ENCODE peak calls at places on chromosomes 11 and 22, in seven cellular contexts. One of them, this sample, is unnamed.

GRCh38 chr11:47391077-47391583 is 12.8 kb upstream of the SPI1 start:
- ATAC-seq in activated naive CD4-positive, alpha-beta T cell treated with anti-CD3 and anti-CD28 coated beads, Interleukin-2, amount 50 U/mL, for 72 hours: no peak
- ATAC-seq in pancreas: peak
- ATAC-seq in activated CD8-positive, alpha-beta T cell treated with anti-CD3 and anti-CD28 coated beads, Interleukin-2, amount 10 ng/mL, durations not matched to agents 7 days and 5 days: no peak
- ATAC-seq in HCT116: no peak
- ATAC-seq in left lung: peak
- ATAC-seq in heart left ventricle: peak
- ATAC-seq in this sample: no peak

GRCh38 chr11:88157401-88157800 is 17.8 kb downstream of the RAB38 start:
- ATAC-seq in heart left ventricle: no peak
- ATAC-seq in activated CD8-positive, alpha-beta T cell treated with anti-CD3 and anti-CD28 coated beads, Interleukin-2, amount 10 ng/mL, durations not matched to agents 7 days and 5 days: no peak
- ATAC-seq in activated naive CD4-positive, alpha-beta T cell treated with anti-CD3 and anti-CD28 coated beads, Interleukin-2, amount 50 U/mL, for 72 hours: no peak
- ATAC-seq in pancreas: no peak
- ATAC-seq in HCT116: no peak
- ATAC-seq in left lung: no peak
- ATAC-seq in this sample: no peak

GRCh38 chr11:82929121-82929520 is 27.6 kb downstream of the DDIAS start:
- ATAC-seq in heart left ventricle: no peak
- ATAC-seq in pancreas: no peak
- ATAC-seq in activated naive CD4-positive, alpha-beta T cell treated with anti-CD3 and anti-CD28 coated beads, Interleukin-2, amount 50 U/mL, for 72 hours: no peak
- ATAC-seq in HCT116: no peak
- ATAC-seq in left lung: no peak
- ATAC-seq in activated CD8-positive, alpha-beta T cell treated with anti-CD3 and anti-CD28 coated beads, Interleukin-2, amount 10 ng/mL, durations not matched to agents 7 days and 5 days: no peak
- ATAC-seq in this sample: no peak

GRCh38 chr11:64306876-64307622 is 1.7 kb downstream of the ESRRA start:
- ATAC-seq in heart left ventricle: no peak
- ATAC-seq in HCT116: no peak
- ATAC-seq in pancreas: no peak
- ATAC-seq in activated CD8-positive, alpha-beta T cell treated with anti-CD3 and anti-CD28 coated beads, Interleukin-2, amount 10 ng/mL, durations not matched to agents 7 days and 5 days: no peak
- ATAC-seq in activated naive CD4-positive, alpha-beta T cell treated with anti-CD3 and anti-CD28 coated beads, Interleukin-2, amount 50 U/mL, for 72 hours: no peak
- ATAC-seq in left lung: no peak
- ATAC-seq in this sample: no peak

GRCh38 chr11:107591446-107592236 is 694 bp downstream of the ELMOD1 start:
- ATAC-seq in left lung: peak
- ATAC-seq in activated naive CD4-positive, alpha-beta T cell treated with anti-CD3 and anti-CD28 coated beads, Interleukin-2, amount 50 U/mL, for 72 hours: peak
- ATAC-seq in heart left ventricle: peak
- ATAC-seq in pancreas: peak
- ATAC-seq in activated CD8-positive, alpha-beta T cell treated with anti-CD3 and anti-CD28 coated beads, Interleukin-2, amount 10 ng/mL, durations not matched to agents 7 days and 5 days: peak
- ATAC-seq in HCT116: peak
- ATAC-seq in this sample: peak

GRCh38 chr11:65485820-65486219 is 13.0 kb upstream of the MALAT1 start:
- ATAC-seq in left lung: no peak
- ATAC-seq in heart left ventricle: no peak
- ATAC-seq in HCT116: no peak
- ATAC-seq in pancreas: no peak
- ATAC-seq in activated CD8-positive, alpha-beta T cell treated with anti-CD3 and anti-CD28 coated beads, Interleukin-2, amount 10 ng/mL, durations not matched to agents 7 days and 5 days: no peak
- ATAC-seq in activated naive CD4-positive, alpha-beta T cell treated with anti-CD3 and anti-CD28 coated beads, Interleukin-2, amount 50 U/mL, for 72 hours: no peak
- ATAC-seq in this sample: no peak

GRCh38 chr11:71433648-71434450 is 14.3 kb downstream of the DHCR7 start:
- ATAC-seq in left lung: peak
- ATAC-seq in activated CD8-positive, alpha-beta T cell treated with anti-CD3 and anti-CD28 coated beads, Interleukin-2, amount 10 ng/mL, durations not matched to agents 7 days and 5 days: no peak
- ATAC-seq in activated naive CD4-positive, alpha-beta T cell treated with anti-CD3 and anti-CD28 coated beads, Interleukin-2, amount 50 U/mL, for 72 hours: no peak
- ATAC-seq in heart left ventricle: peak
- ATAC-seq in HCT116: peak
- ATAC-seq in pancreas: peak
- ATAC-seq in this sample: peak

GRCh38 chr11:91326280-91326679 is 898.3 kb upstream of the FAT3 start:
- ATAC-seq in HCT116: no peak
- ATAC-seq in heart left ventricle: no peak
- ATAC-seq in left lung: no peak
- ATAC-seq in activated CD8-positive, alpha-beta T cell treated with anti-CD3 and anti-CD28 coated beads, Interleukin-2, amount 10 ng/mL, durations not matched to agents 7 days and 5 days: no peak
- ATAC-seq in pancreas: no peak
- ATAC-seq in activated naive CD4-positive, alpha-beta T cell treated with anti-CD3 and anti-CD28 coated beads, Interleukin-2, amount 50 U/mL, for 72 hours: no peak
- ATAC-seq in this sample: no peak

GRCh38 chr22:24920029-24920428 is 26.5 kb downstream of the LHFPL7 start:
- ATAC-seq in activated naive CD4-positive, alpha-beta T cell treated with anti-CD3 and anti-CD28 coated beads, Interleukin-2, amount 50 U/mL, for 72 hours: no peak
- ATAC-seq in pancreas: no peak
- ATAC-seq in HCT116: no peak
- ATAC-seq in activated CD8-positive, alpha-beta T cell treated with anti-CD3 and anti-CD28 coated beads, Interleukin-2, amount 10 ng/mL, durations not matched to agents 7 days and 5 days: no peak
- ATAC-seq in heart left ventricle: no peak
- ATAC-seq in left lung: no peak
- ATAC-seq in this sample: no peak

GRCh38 chr11:64019106-64020031 is 16.4 kb upstream of the FLRT1 start:
- ATAC-seq in HCT116: no peak
- ATAC-seq in activated CD8-positive, alpha-beta T cell treated with anti-CD3 and anti-CD28 coated beads, Interleukin-2, amount 10 ng/mL, durations not matched to agents 7 days and 5 days: no peak
- ATAC-seq in heart left ventricle: peak
- ATAC-seq in pancreas: peak
- ATAC-seq in left lung: peak
- ATAC-seq in activated naive CD4-positive, alpha-beta T cell treated with anti-CD3 and anti-CD28 coated beads, Interleukin-2, amount 50 U/mL, for 72 hours: no peak
- ATAC-seq in this sample: no peak

GRCh38 chr11:61171907-61172306 is 10.7 kb upstream of the VPS37C start:
- ATAC-seq in HCT116: no peak
- ATAC-seq in heart left ventricle: no peak
- ATAC-seq in activated naive CD4-positive, alpha-beta T cell treated with anti-CD3 and anti-CD28 coated beads, Interleukin-2, amount 50 U/mL, for 72 hours: no peak
- ATAC-seq in left lung: peak
- ATAC-seq in pancreas: no peak
- ATAC-seq in activated CD8-positive, alpha-beta T cell treated with anti-CD3 and anti-CD28 coated beads, Interleukin-2, amount 10 ng/mL, durations not matched to agents 7 days and 5 days: no peak
- ATAC-seq in this sample: no peak

GRCh38 chr11:42524534-42525227 is 787.1 kb upstream of the API5 start:
- ATAC-seq in pancreas: peak
- ATAC-seq in HCT116: no peak
- ATAC-seq in activated CD8-positive, alpha-beta T cell treated with anti-CD3 and anti-CD28 coated beads, Interleukin-2, amount 10 ng/mL, durations not matched to agents 7 days and 5 days: no peak
- ATAC-seq in activated naive CD4-positive, alpha-beta T cell treated with anti-CD3 and anti-CD28 coated beads, Interleukin-2, amount 50 U/mL, for 72 hours: no peak
- ATAC-seq in left lung: peak
- ATAC-seq in heart left ventricle: peak
- ATAC-seq in this sample: peak

GRCh38 chr11:85803920-85804319 is 7.0 kb downstream of the SYTL2 start:
- ATAC-seq in HCT116: no peak
- ATAC-seq in left lung: no peak
- ATAC-seq in activated CD8-positive, alpha-beta T cell treated with anti-CD3 and anti-CD28 coated beads, Interleukin-2, amount 10 ng/mL, durations not matched to agents 7 days and 5 days: no peak
- ATAC-seq in pancreas: no peak
- ATAC-seq in heart left ventricle: no peak
- ATAC-seq in activated naive CD4-positive, alpha-beta T cell treated with anti-CD3 and anti-CD28 coated beads, Interleukin-2, amount 50 U/mL, for 72 hours: no peak
- ATAC-seq in this sample: no peak

GRCh38 chr11:117037952-117038350 is 60.3 kb downstream of the SIK3 start:
- ATAC-seq in pancreas: no peak
- ATAC-seq in activated CD8-positive, alpha-beta T cell treated with anti-CD3 and anti-CD28 coated beads, Interleukin-2, amount 10 ng/mL, durations not matched to agents 7 days and 5 days: peak
- ATAC-seq in left lung: no peak
- ATAC-seq in HCT116: no peak
- ATAC-seq in activated naive CD4-positive, alpha-beta T cell treated with anti-CD3 and anti-CD28 coated beads, Interleukin-2, amount 50 U/mL, for 72 hours: no peak
- ATAC-seq in heart left ventricle: no peak
- ATAC-seq in this sample: no peak